ENCODE peak calls at places on chromosomes 2 and 18, in six cellular contexts. U is WTC11, Y is mesothelial cell of epicardium, W is right lobe of liver, D is cardiac muscle cell, H is lower leg skin. S is an unnamed sample.

GRCh38 chr2:201149064-201149820 is 33.3 kb downstream of the CFLAR start:
- DNase-seq in U (no peak), Y (no peak), W (no peak), D (no peak), H (no peak), S (no peak)

GRCh38 chr2:203683421-203683820 is 23.0 kb upstream of the CD28 start:
- DNase-seq in U (no peak), Y (no peak), W (no peak), D (no peak), H (no peak), S (no peak)

GRCh38 chr2:7508220-7508943 is 591.2 kb downstream of the RNF144A start:
- DNase-seq in U (no peak), Y (no peak), W (no peak), D (no peak), H (no peak), S (no peak)

GRCh38 chr2:176554107-176555048 is 285.1 kb downstream of the MTX2 start:
- DNase-seq in U (no peak), Y (no peak), W (no peak), D (peak), H (peak), S (no peak)

GRCh38 chr2:128641421-128642095 is 322.9 kb upstream of the HS6ST1 start:
- DNase-seq in U (no peak), Y (no peak), W (peak), D (no peak), H (no peak), S (peak)

GRCh38 chr2:232480201-232481190 is 7.1 kb downstream of the ECEL1 start:
- DNase-seq in U (peak), Y (no peak), W (peak), D (no peak), H (no peak), S (peak)

GRCh38 chr2:56357655-56358295 is 174.0 kb downstream of the CCDC85A start:
- DNase-seq in U (no peak), Y (no peak), W (no peak), D (no peak), H (no peak), S (no peak)

GRCh38 chr2:38537937-38538525 is 64.7 kb downstream of the HNRNPLL start:
- DNase-seq in U (no peak), Y (no peak), W (no peak), D (no peak), H (no peak), S (no peak)

GRCh38 chr2:28430377-28430765 is 37.7 kb downstream of the FOSL2 start:
- DNase-seq in U (no peak), Y (no peak), W (no peak), D (no peak), H (no peak), S (peak)

DNA sequence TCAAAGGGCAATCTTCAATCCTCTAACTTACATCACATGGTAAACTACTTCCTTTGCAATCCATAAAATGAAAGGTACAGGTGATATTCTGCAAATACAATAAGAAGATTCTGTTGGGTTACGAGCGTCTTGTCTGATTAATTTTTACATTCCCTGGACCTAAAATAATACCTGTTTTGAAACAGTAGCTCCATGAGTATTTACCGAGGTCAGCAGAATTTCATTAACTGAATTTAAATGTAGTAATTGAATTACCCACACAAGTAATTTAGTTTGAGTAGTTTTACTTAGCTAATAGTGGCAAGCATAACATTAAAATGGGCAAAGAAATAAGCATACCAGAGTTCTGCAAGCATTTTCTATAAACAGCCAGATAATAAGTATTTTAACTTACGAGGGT is 652.0 kb downstream of the DPP10 start:
- DNase-seq in U (no peak), Y (no peak), W (no peak), D (no peak), H (no peak), S (no peak)
- TF ChIP-seq CTCF in U (no peak), Y (no peak), W (no peak), D (no peak), H (no peak), S (no peak)

GRCh38 chr18:32018331-32019250 is at the start of gene RNF125:
- DNase-seq in U (peak), Y (peak), W (peak), D (peak), H (peak), S (no peak)
- TF ChIP-seq CTCF in U (no peak), Y (no peak), W (no peak), D (no peak), H (no peak), S (no peak)

GRCh38 chr2:39696838-39697237 is 31.1 kb downstream of the TMEM178A start:
- DNase-seq in U (no peak), Y (no peak), W (no peak), D (no peak), H (no peak), S (no peak)
- TF ChIP-seq CTCF in U (no peak), Y (peak), W (peak), D (peak), H (no peak), S (peak)

DNA sequence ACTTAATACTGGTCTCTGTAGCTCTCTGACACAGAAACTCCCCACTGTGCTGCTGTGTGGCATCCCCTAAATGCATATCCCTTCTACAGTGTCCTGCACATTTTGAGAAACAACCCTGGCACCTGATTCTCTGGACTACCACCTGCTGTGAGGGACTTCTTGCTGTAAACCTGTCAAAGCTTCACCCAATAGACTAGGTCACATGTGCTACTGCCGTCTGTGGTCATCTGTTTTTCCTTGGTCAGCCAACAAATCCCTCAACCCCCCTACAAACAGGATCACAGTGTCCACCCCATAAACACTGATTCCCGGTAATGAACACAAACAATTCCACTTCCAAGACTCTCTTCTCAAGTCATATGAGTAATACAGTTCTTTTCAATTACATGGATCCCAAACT is 1157.3 kb downstream of the RPIA start:
- DNase-seq in U (no peak), Y (no peak), W (no peak), D (no peak), H (no peak), S (peak)
- TF ChIP-seq CTCF in U (no peak), Y (no peak), W (no peak), D (no peak), H (no peak), S (no peak)

GRCh38 chr2:61671561-61672315 is 133.6 kb upstream of the XPO1 start:
- DNase-seq in U (no peak), Y (no peak), W (no peak), D (no peak), H (no peak), S (no peak)
- TF ChIP-seq CTCF in U (no peak), Y (no peak), W (no peak), D (no peak), H (no peak), S (no peak)